ENCODE peak calls at places on chromosomes 5 and 9, in ten cellular contexts. One of them, this sample, is unnamed.

GRCh38 chr5:171205375-171205774 is 103.7 kb upstream of the TLX3 start:
- DNase-seq in fibroblast of lung: no peak
- DNase-seq in OCI-LY7: no peak
- DNase-seq in tibial artery: no peak
- DNase-seq in fibroblast of mammary gland: no peak
- DNase-seq in ovary: no peak
- DNase-seq in gastrocnemius medialis: no peak
- DNase-seq in pancreas: no peak
- DNase-seq in spleen: no peak
- DNase-seq in thoracic aorta: no peak
- DNase-seq in this sample: no peak

GRCh38 chr9:81303658-81304057 is 385.7 kb downstream of the TLE1 start:
- DNase-seq in fibroblast of lung: no peak
- DNase-seq in OCI-LY7: no peak
- DNase-seq in tibial artery: no peak
- DNase-seq in fibroblast of mammary gland: no peak
- DNase-seq in ovary: no peak
- DNase-seq in gastrocnemius medialis: no peak
- DNase-seq in pancreas: no peak
- DNase-seq in spleen: no peak
- DNase-seq in thoracic aorta: no peak
- DNase-seq in this sample: no peak

GRCh38 chr5:59559323-59559722 is 334.2 kb downstream of the PDE4D start:
- DNase-seq in fibroblast of lung: no peak
- DNase-seq in OCI-LY7: no peak
- DNase-seq in tibial artery: no peak
- DNase-seq in fibroblast of mammary gland: no peak
- DNase-seq in ovary: no peak
- DNase-seq in gastrocnemius medialis: no peak
- DNase-seq in pancreas: no peak
- DNase-seq in spleen: no peak
- DNase-seq in thoracic aorta: no peak
- DNase-seq in this sample: no peak

GRCh38 chr9:76403352-76403751 is 9.1 kb upstream of the RFK start:
- DNase-seq in fibroblast of lung: peak; percentile 83
- DNase-seq in OCI-LY7: peak; percentile 68
- DNase-seq in tibial artery: no peak
- DNase-seq in fibroblast of mammary gland: peak; percentile 85
- DNase-seq in ovary: no peak
- DNase-seq in gastrocnemius medialis: no peak
- DNase-seq in pancreas: no peak
- DNase-seq in spleen: no peak
- DNase-seq in thoracic aorta: no peak
- DNase-seq in this sample: peak; percentile 64

GRCh38 chr9:21812415-21812814 is 10.0 kb downstream of the MTAP start:
- DNase-seq in fibroblast of lung: peak; percentile 76
- DNase-seq in OCI-LY7: no peak
- DNase-seq in tibial artery: no peak
- DNase-seq in fibroblast of mammary gland: peak; percentile 63
- DNase-seq in ovary: no peak
- DNase-seq in gastrocnemius medialis: no peak
- DNase-seq in pancreas: no peak
- DNase-seq in spleen: no peak
- DNase-seq in thoracic aorta: no peak
- DNase-seq in this sample: no peak

GRCh38 chr5:7066471-7067235 is 329.3 kb upstream of the ADCY2 start:
- DNase-seq in fibroblast of lung: no peak
- DNase-seq in OCI-LY7: no peak
- DNase-seq in tibial artery: no peak
- DNase-seq in fibroblast of mammary gland: no peak
- DNase-seq in ovary: no peak
- DNase-seq in gastrocnemius medialis: no peak
- DNase-seq in pancreas: no peak
- DNase-seq in spleen: no peak
- DNase-seq in thoracic aorta: no peak
- DNase-seq in this sample: no peak

GRCh38 chr5:132026516-132027008 is 15.1 kb upstream of the ACSL6 start:
- DNase-seq in fibroblast of lung: no peak
- DNase-seq in OCI-LY7: no peak
- DNase-seq in tibial artery: no peak
- DNase-seq in fibroblast of mammary gland: no peak
- DNase-seq in ovary: no peak
- DNase-seq in gastrocnemius medialis: no peak
- DNase-seq in pancreas: no peak
- DNase-seq in spleen: peak; percentile 77
- DNase-seq in thoracic aorta: no peak
- DNase-seq in this sample: no peak

GRCh38 chr5:95963650-95964410 is 2.2 kb upstream of the ELL2 start:
- DNase-seq in fibroblast of lung: peak; percentile 52
- DNase-seq in OCI-LY7: no peak
- DNase-seq in tibial artery: no peak
- DNase-seq in fibroblast of mammary gland: peak; percentile 57
- DNase-seq in ovary: no peak
- DNase-seq in gastrocnemius medialis: no peak
- DNase-seq in pancreas: no peak
- DNase-seq in spleen: no peak
- DNase-seq in thoracic aorta: no peak
- DNase-seq in this sample: no peak

GRCh38 chr5:36599986-36600779 is 6.2 kb upstream of the SLC1A3 start:
- DNase-seq in fibroblast of lung: peak; percentile 69
- DNase-seq in OCI-LY7: no peak
- DNase-seq in tibial artery: no peak
- DNase-seq in fibroblast of mammary gland: peak; percentile 96
- DNase-seq in ovary: no peak
- DNase-seq in gastrocnemius medialis: no peak
- DNase-seq in pancreas: no peak
- DNase-seq in spleen: no peak
- DNase-seq in thoracic aorta: no peak
- DNase-seq in this sample: no peak

GRCh38 chr5:135999396-136000139 is 29.2 kb upstream of the TGFBI start:
- DNase-seq in fibroblast of lung: peak; percentile 98
- DNase-seq in OCI-LY7: no peak
- DNase-seq in tibial artery: no peak
- DNase-seq in fibroblast of mammary gland: peak; percentile 88
- DNase-seq in ovary: no peak
- DNase-seq in gastrocnemius medialis: no peak
- DNase-seq in pancreas: no peak
- DNase-seq in spleen: no peak
- DNase-seq in thoracic aorta: no peak
- DNase-seq in this sample: no peak

DNA sequence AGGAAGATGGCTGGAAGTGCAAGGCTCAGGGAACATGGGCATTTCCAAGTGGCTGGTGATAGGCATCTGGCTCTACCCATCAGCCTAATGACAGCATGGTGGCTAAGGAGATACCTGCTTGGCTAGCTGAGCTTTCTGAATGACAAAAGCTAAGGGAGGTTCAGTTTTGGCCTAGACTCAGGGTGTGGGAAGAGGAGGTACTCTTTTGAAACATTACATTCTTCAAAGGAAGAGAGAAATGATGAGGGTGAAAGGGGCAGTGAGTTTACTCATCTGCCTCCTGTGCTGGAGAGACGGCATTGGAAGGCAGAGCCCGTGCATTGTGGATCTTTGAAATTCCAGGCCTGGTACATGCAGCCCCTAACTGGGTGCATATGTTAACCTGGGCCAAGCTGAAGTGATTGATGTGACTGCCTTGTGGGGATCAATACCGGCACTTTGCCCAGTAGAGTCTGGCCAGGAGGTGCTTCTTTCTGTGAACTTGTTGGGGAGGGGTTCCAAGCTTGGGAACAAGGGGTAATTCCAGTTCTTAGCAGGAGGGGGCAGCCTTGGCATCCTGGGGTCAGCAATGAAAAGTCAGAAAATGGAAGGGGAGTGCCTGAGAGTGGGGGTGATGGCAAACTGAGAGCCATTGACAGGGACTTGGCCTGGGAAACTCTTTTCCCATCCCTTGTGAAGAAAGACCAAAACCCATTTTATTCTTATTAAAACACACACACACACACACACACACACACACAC is 108.6 kb downstream of the ACER2 start:
- DNase-seq in fibroblast of lung: no peak
- DNase-seq in OCI-LY7: peak; percentile 2
- DNase-seq in tibial artery: no peak
- DNase-seq in fibroblast of mammary gland: no peak
- DNase-seq in ovary: no peak
- DNase-seq in gastrocnemius medialis: no peak
- DNase-seq in pancreas: no peak
- DNase-seq in spleen: no peak
- DNase-seq in thoracic aorta: no peak
- DNase-seq in this sample: no peak
- TF ChIP-seq CTCF in fibroblast of lung: peak; percentile 21
- TF ChIP-seq CTCF in OCI-LY7: peak; percentile 62
- TF ChIP-seq CTCF in tibial artery: no peak
- TF ChIP-seq CTCF in fibroblast of mammary gland: peak; percentile 43
- TF ChIP-seq CTCF in ovary: no peak
- TF ChIP-seq CTCF in gastrocnemius medialis: no peak
- TF ChIP-seq CTCF in pancreas: no peak
- TF ChIP-seq CTCF in spleen: no peak
- TF ChIP-seq CTCF in thoracic aorta: no peak
- TF ChIP-seq CTCF in this sample: peak; percentile 2

GRCh38 chr5:150625164-150625535 is 15.3 kb upstream of the SYNPO start:
- DNase-seq in fibroblast of lung: no peak
- DNase-seq in OCI-LY7: no peak
- DNase-seq in tibial artery: peak; percentile 66
- DNase-seq in fibroblast of mammary gland: no peak
- DNase-seq in ovary: peak; percentile 73
- DNase-seq in gastrocnemius medialis: peak; percentile 88
- DNase-seq in pancreas: peak; percentile 51
- DNase-seq in spleen: peak; percentile 85
- DNase-seq in thoracic aorta: no peak
- DNase-seq in this sample: no peak

GRCh38 chr5:150626853-150627276 is 13.6 kb upstream of the SYNPO start:
- DNase-seq in fibroblast of lung: peak; percentile 68
- DNase-seq in OCI-LY7: no peak
- DNase-seq in tibial artery: peak; percentile 59
- DNase-seq in fibroblast of mammary gland: no peak
- DNase-seq in ovary: no peak
- DNase-seq in gastrocnemius medialis: peak; percentile 69
- DNase-seq in pancreas: peak; percentile 81
- DNase-seq in spleen: no peak
- DNase-seq in thoracic aorta: no peak
- DNase-seq in this sample: no peak

GRCh38 chr5:150627731-150628545 is 12.5 kb upstream of the SYNPO start:
- DNase-seq in fibroblast of lung: peak; percentile 86
- DNase-seq in OCI-LY7: no peak
- DNase-seq in tibial artery: no peak
- DNase-seq in fibroblast of mammary gland: peak; percentile 45
- DNase-seq in ovary: no peak
- DNase-seq in gastrocnemius medialis: no peak
- DNase-seq in pancreas: no peak
- DNase-seq in spleen: no peak
- DNase-seq in thoracic aorta: no peak
- DNase-seq in this sample: no peak

GRCh38 chr5:150624334-150625163 is 15.9 kb upstream of the SYNPO start:
- DNase-seq in fibroblast of lung: no peak
- DNase-seq in OCI-LY7: no peak
- DNase-seq in tibial artery: no peak
- DNase-seq in fibroblast of mammary gland: no peak
- DNase-seq in ovary: peak; percentile 60
- DNase-seq in gastrocnemius medialis: no peak
- DNase-seq in pancreas: peak; percentile 36
- DNase-seq in spleen: no peak
- DNase-seq in thoracic aorta: no peak
- DNase-seq in this sample: no peak

GRCh38 chr5:150625831-150626746 is 14.4 kb upstream of the SYNPO start:
- DNase-seq in fibroblast of lung: no peak
- DNase-seq in OCI-LY7: peak; percentile 25
- DNase-seq in tibial artery: no peak
- DNase-seq in fibroblast of mammary gland: no peak
- DNase-seq in ovary: no peak
- DNase-seq in gastrocnemius medialis: no peak
- DNase-seq in pancreas: no peak
- DNase-seq in spleen: no peak
- DNase-seq in thoracic aorta: no peak
- DNase-seq in this sample: no peak
- H3K4me3 ChIP-seq in fibroblast of lung: no peak overlapping the region
- H3K4me3 ChIP-seq in OCI-LY7: no peak overlapping the region
- H3K4me3 ChIP-seq in tibial artery: peak overlapping the region; percentile 100
- H3K4me3 ChIP-seq in fibroblast of mammary gland: no peak overlapping the region
- H3K4me3 ChIP-seq in ovary: peak overlapping the region; percentile 46
- H3K4me3 ChIP-seq in gastrocnemius medialis: peak overlapping the region; percentile 99
- H3K4me3 ChIP-seq in pancreas: peak overlapping the region; percentile 70
- H3K4me3 ChIP-seq in spleen: peak overlapping the region; percentile 62
- H3K4me3 ChIP-seq in thoracic aorta: peak overlapping the region; percentile 94
- H3K4me3 ChIP-seq in this sample: no peak overlapping the region

GRCh38 chr9:136975624-136976023 is 1.7 kb upstream of the PTGDS start:
- DNase-seq in fibroblast of lung: no peak
- DNase-seq in OCI-LY7: peak; percentile 28
- DNase-seq in tibial artery: no peak
- DNase-seq in fibroblast of mammary gland: no peak
- DNase-seq in ovary: no peak
- DNase-seq in gastrocnemius medialis: no peak
- DNase-seq in pancreas: no peak
- DNase-seq in spleen: peak; percentile 86
- DNase-seq in thoracic aorta: no peak
- DNase-seq in this sample: no peak

GRCh38 chr9:136973618-136974617 is 3.4 kb upstream of the PTGDS start:
- DNase-seq in fibroblast of lung: no peak
- DNase-seq in OCI-LY7: no peak
- DNase-seq in tibial artery: no peak
- DNase-seq in fibroblast of mammary gland: no peak
- DNase-seq in ovary: no peak
- DNase-seq in gastrocnemius medialis: no peak
- DNase-seq in pancreas: no peak
- DNase-seq in spleen: no peak
- DNase-seq in thoracic aorta: no peak
- DNase-seq in this sample: no peak

GRCh38 chr9:136977223-136978072 is at the start of gene PTGDS:
- DNase-seq in fibroblast of lung: no peak
- DNase-seq in OCI-LY7: no peak
- DNase-seq in tibial artery: no peak
- DNase-seq in fibroblast of mammary gland: peak; percentile 21
- DNase-seq in ovary: peak; percentile 53
- DNase-seq in gastrocnemius medialis: no peak
- DNase-seq in pancreas: no peak
- DNase-seq in spleen: no peak
- DNase-seq in thoracic aorta: no peak
- DNase-seq in this sample: no peak

GRCh38 chr9:136972743-136973142 is 4.6 kb upstream of the PTGDS start:
- DNase-seq in fibroblast of lung: no peak
- DNase-seq in OCI-LY7: no peak
- DNase-seq in tibial artery: no peak
- DNase-seq in fibroblast of mammary gland: no peak
- DNase-seq in ovary: no peak
- DNase-seq in gastrocnemius medialis: no peak
- DNase-seq in pancreas: no peak
- DNase-seq in spleen: no peak
- DNase-seq in thoracic aorta: no peak
- DNase-seq in this sample: no peak

GRCh38 chr9:136974834-136975535 is 2.3 kb upstream of the PTGDS start:
- DNase-seq in fibroblast of lung: no peak
- DNase-seq in OCI-LY7: no peak
- DNase-seq in tibial artery: no peak
- DNase-seq in fibroblast of mammary gland: no peak
- DNase-seq in ovary: no peak
- DNase-seq in gastrocnemius medialis: no peak
- DNase-seq in pancreas: no peak
- DNase-seq in spleen: no peak
- DNase-seq in thoracic aorta: no peak
- DNase-seq in this sample: no peak
- TF ChIP-seq CTCF in fibroblast of lung: no peak
- TF ChIP-seq CTCF in OCI-LY7: no peak
- TF ChIP-seq CTCF in tibial artery: no peak
- TF ChIP-seq CTCF in fibroblast of mammary gland: no peak
- TF ChIP-seq CTCF in ovary: no peak
- TF ChIP-seq CTCF in gastrocnemius medialis: no peak
- TF ChIP-seq CTCF in pancreas: no peak
- TF ChIP-seq CTCF in spleen: no peak
- TF ChIP-seq CTCF in thoracic aorta: no peak
- TF ChIP-seq CTCF in this sample: no peak

GRCh38 chr9:16154570-16155078 is 601.8 kb downstream of the CCDC171 start:
- DNase-seq in fibroblast of lung: peak; percentile 64
- DNase-seq in OCI-LY7: peak; percentile 4
- DNase-seq in tibial artery: peak; percentile 36
- DNase-seq in fibroblast of mammary gland: peak; percentile 35
- DNase-seq in ovary: peak; percentile 55
- DNase-seq in gastrocnemius medialis: no peak
- DNase-seq in pancreas: peak; percentile 19
- DNase-seq in spleen: no peak
- DNase-seq in thoracic aorta: no peak
- DNase-seq in this sample: no peak
- H3K4me3 ChIP-seq in fibroblast of lung: no peak overlapping the region
- H3K4me3 ChIP-seq in OCI-LY7: no peak overlapping the region
- H3K4me3 ChIP-seq in tibial artery: peak overlapping the region; percentile 15
- H3K4me3 ChIP-seq in fibroblast of mammary gland: peak overlapping the region; percentile 2
- H3K4me3 ChIP-seq in ovary: no peak overlapping the region
- H3K4me3 ChIP-seq in gastrocnemius medialis: no peak overlapping the region
- H3K4me3 ChIP-seq in pancreas: no peak overlapping the region
- H3K4me3 ChIP-seq in spleen: no peak overlapping the region
- H3K4me3 ChIP-seq in thoracic aorta: peak overlapping the region; percentile 69
- H3K4me3 ChIP-seq in this sample: peak overlapping the region; percentile 7